ENCODE peak calls at places on chromosomes 1 and 21, in four cellular contexts. B is stimulated activated CD4-positive, alpha-beta T cell treated with anti-CD3 and anti-CD28 coated beads, Interleukin-15, amount 100 ng/mL, for 1 hour; I is lower lobe of right lung; Z is activated CD4-positive, alpha-beta T cell treated with anti-CD3 and anti-CD28 coated beads for 24 hours. F is an unnamed sample.

GRCh38 chr21:17250651-17251294 is 262.1 kb upstream of the CXADR start:
- DNase-seq in B (no peak), I (no peak), Z (no peak), F (no peak)

GRCh38 chr21:31537872-31538576 is 121.5 kb upstream of the SOD1 start:
- DNase-seq in B (no peak), I (no peak), Z (no peak), F (no peak)

GRCh38 chr1:34165422-34165921 is 442 bp upstream of the CSMD2 start:
- DNase-seq in B (no peak), I (no peak), Z (no peak), F (peak; percentile 25)

GRCh38 chr1:8004803-8005573 is 21.1 kb downstream of the ERRFI1 start:
- DNase-seq in B (no peak), I (peak; percentile 76), Z (no peak), F (peak; percentile 100)

GRCh38 chr21:45511007-45511406 is 31.2 kb downstream of the SLC19A1 start:
- DNase-seq in B (no peak), I (peak; percentile 34), Z (no peak), F (no peak)

GRCh38 chr1:199946305-199947155 is 81.0 kb upstream of the NR5A2 start:
- DNase-seq in B (no peak), I (no peak), Z (no peak), F (no peak)

GRCh38 chr1:168372857-168373520 is 92.3 kb downstream of the TBX19 start:
- DNase-seq in B (no peak), I (no peak), Z (no peak), F (no peak)

GRCh38 chr1:181135462-181135781 is 46.9 kb downstream of the IER5 start:
- DNase-seq in B (no peak), I (no peak), Z (no peak), F (peak; percentile 52)

GRCh38 chr1:94532077-94532476 is 9.5 kb downstream of the F3 start:
- DNase-seq in B (no peak), I (no peak), Z (no peak), F (no peak)

GRCh38 chr1:3319874-3320245 is 134.6 kb upstream of the ARHGEF16 start:
- DNase-seq in B (no peak), I (no peak), Z (peak; percentile 7), F (peak; percentile 58)

GRCh38 chr1:170663441-170664282 is at the start of gene PRRX1:
- DNase-seq in B (no peak), I (no peak), Z (no peak), F (peak; percentile 76)

GRCh38 chr1:109394591-109395281 is 3.0 kb downstream of the SORT1 start:
- DNase-seq in B (no peak), I (no peak), Z (no peak), F (no peak)

GRCh38 chr1:176604461-176604860 is 141.5 kb downstream of the PAPPA2 start:
- DNase-seq in B (no peak), I (no peak), Z (no peak), F (peak; percentile 27)

GRCh38 chr1:116997011-116997410 is 4.5 kb upstream of the CD101 start:
- DNase-seq in B (no peak), I (no peak), Z (no peak), F (peak; percentile 70)

GRCh38 chr1:178532392-178532791 is 19.5 kb downstream of the TEX35 start:
- DNase-seq in B (peak; percentile 45), I (peak; percentile 87), Z (peak; percentile 69), F (peak; percentile 85)

GRCh38 chr1:221337106-221337505 is 404.8 kb downstream of the DUSP10 start:
- DNase-seq in B (no peak), I (no peak), Z (no peak), F (no peak)

GRCh38 chr1:101237229-101237837 is 514 bp downstream of the S1PR1 start:
- DNase-seq in B (no peak), I (no peak), Z (no peak), F (peak; percentile 68)

GRCh38 chr21:38499296-38499695 is 1.0 kb upstream of the ERG start:
- DNase-seq in B (no peak), I (no peak), Z (no peak), F (peak; percentile 10)

GRCh38 chr1:192284927-192285326 is 31.9 kb upstream of the RGS21 start:
- DNase-seq in B (no peak), I (no peak), Z (no peak), F (no peak)

GRCh38 chr1:3746784-3747521 is 5.3 kb upstream of the CCDC27 start:
- DNase-seq in B (peak; percentile 78), I (peak; percentile 93), Z (peak; percentile 90), F (peak; percentile 62)

GRCh38 chr21:45087022-45087823 is 12.8 kb downstream of the ADARB1 start:
- DNase-seq in B (no peak), I (no peak), Z (no peak), F (no peak)

GRCh38 chr1:45205910-45206721 is at the start of gene ZSWIM5:
- DNase-seq in B (peak; percentile 45), I (peak; percentile 80), Z (peak; percentile 37), F (peak; percentile 51)

GRCh38 chr1:212819704-212820103 is 27.7 kb downstream of the SPATA45 start:
- DNase-seq in B (no peak), I (no peak), Z (no peak), F (no peak)

GRCh38 chr21:44261675-44262295 is at the start of gene DNMT3L:
- DNase-seq in B (no peak), I (no peak), Z (no peak), F (no peak)

GRCh38 chr1:211024901-211025300 is 109.0 kb downstream of the KCNH1 start:
- DNase-seq in B (no peak), I (no peak), Z (no peak), F (no peak)

GRCh38 chr1:47438321-47439150 is 692 bp downstream of the FOXD2 start:
- DNase-seq in B (no peak), I (peak; percentile 53), Z (no peak), F (no peak)

GRCh38 chr1:174800221-174800791 is 199.4 kb upstream of the CACYBP start:
- DNase-seq in B (no peak), I (no peak), Z (no peak), F (no peak)

GRCh38 chr1:53141487-53142055 is 867 bp downstream of the SLC1A7 start:
- DNase-seq in B (no peak), I (no peak), Z (no peak), F (no peak)

GRCh38 chr21:38721983-38722382 is 83.7 kb upstream of the ETS2 start:
- DNase-seq in B (no peak), I (no peak), Z (no peak), F (no peak)

GRCh38 chr21:16983425-16983824 is 529.4 kb upstream of the CXADR start:
- DNase-seq in B (no peak), I (no peak), Z (no peak), F (no peak)

GRCh38 chr21:32349333-32349944 is 43.4 kb downstream of the URB1 start:
- DNase-seq in B (no peak), I (no peak), Z (no peak), F (no peak)

GRCh38 chr21:37219766-37220432 is 47.2 kb downstream of the VPS26C start:
- DNase-seq in B (no peak), I (no peak), Z (no peak), F (peak; percentile 6)

F was measured in fibroblast of the aortic adventitia.